ENCODE peak calls at places on chromosomes 16 and 17, in five cellular contexts. K is NB4, J is endothelial cell of umbilical vein, F is gastrocnemius medialis, B is esophagus squamous epithelium. C is an unnamed sample.

GRCh38 chr17:38454528-38454927 is 26.3 kb downstream of the ARHGAP23 start:
- DNase-seq in K (no peak), F (peak), B (peak), J (peak), C (peak)

GRCh38 chr17:31412511-31412910 is 21.0 kb downstream of the RAB11FIP4 start:
- DNase-seq in J (no peak), K (no peak), B (no peak), F (no peak), C (no peak)

GRCh38 chr17:7747586-7747985 is 30.0 kb downstream of the DNAH2 start:
- DNase-seq in F (no peak), K (no peak), B (no peak), J (no peak), C (no peak)

GRCh38 chr17:49787932-49788442 is 494 bp upstream of the KAT7 start:
- DNase-seq in B (no peak), J (no peak), F (no peak), K (peak), C (no peak)

GRCh38 chr16:22260490-22260889 is 36.7 kb upstream of the POLR3E start:
- DNase-seq in J (no peak), K (no peak), B (no peak), F (no peak), C (no peak)

GRCh38 chr16:55955439-55955838 is 80.3 kb upstream of the CES5A start:
- DNase-seq in J (no peak), K (no peak), B (no peak), F (no peak), C (no peak)

GRCh38 chr17:77439382-77440013 is 298.7 kb downstream of the SEC14L1 start:
- DNase-seq in B (no peak), F (no peak), J (no peak), K (peak), C (no peak)

GRCh38 chr17:56908061-56908542 is 5.7 kb downstream of the TRIM25 start:
- DNase-seq in K (peak), F (no peak), J (no peak), B (no peak), C (peak)

GRCh38 chr17:13323990-13324389 is 277.7 kb downstream of the HS3ST3A1 start:
- DNase-seq in J (no peak), B (no peak), F (no peak), K (no peak), C (no peak)

GRCh38 chr17:63579633-63580032 is 21.1 kb upstream of the TACO1 start:
- DNase-seq in J (peak), B (no peak), F (no peak), K (no peak), C (no peak)
- TF ChIP-seq POLR2A in J (no peak), B (no peak), F (no peak), K (no peak), C (no peak)

DNA sequence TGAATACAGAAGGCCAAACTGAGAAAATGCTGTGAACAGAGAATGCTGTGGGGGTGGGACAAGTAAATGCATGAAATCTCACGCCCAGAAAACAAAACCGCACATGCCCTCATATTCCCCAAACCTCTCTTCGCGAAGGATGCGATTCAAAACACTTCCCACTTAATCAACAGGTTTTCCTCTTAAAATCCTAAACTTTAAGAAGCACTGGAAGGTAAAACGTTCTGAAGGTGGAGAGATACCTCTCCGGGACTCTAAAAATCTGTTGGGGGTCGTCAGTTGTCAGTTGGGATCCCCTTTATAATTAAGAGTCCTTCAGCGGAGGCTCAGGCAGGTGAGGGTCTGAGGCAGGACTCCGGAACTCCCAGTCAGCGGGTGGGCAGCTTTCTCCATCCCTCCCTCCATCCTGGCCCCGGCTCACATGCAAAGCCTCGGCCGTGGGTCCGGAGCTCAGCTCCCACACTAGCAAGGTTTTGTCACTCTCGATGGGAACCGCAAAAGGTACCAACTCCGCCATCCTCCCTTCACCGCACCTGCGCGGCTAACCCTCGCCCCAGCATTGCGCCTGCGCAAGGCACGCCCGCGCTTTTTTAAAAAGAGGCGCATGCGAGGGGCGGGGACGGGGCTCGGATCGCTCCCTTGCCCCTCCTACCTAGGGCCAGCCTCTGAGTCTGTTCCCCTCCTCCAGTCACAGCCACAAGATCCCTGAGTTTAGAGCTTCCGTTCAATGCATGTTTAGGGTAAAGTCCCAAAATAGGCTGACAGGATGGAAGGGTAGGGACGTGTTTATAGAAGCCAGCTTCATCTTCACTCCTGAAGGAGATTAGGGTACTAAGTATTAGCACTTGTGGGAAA is at the start of gene RDM1:
- DNase-seq in K (peak), B (no peak), J (peak), F (peak), C (peak)
- TF ChIP-seq POLR2A in K (peak), B (no peak), J (no peak), F (no peak), C (peak)

DNA sequence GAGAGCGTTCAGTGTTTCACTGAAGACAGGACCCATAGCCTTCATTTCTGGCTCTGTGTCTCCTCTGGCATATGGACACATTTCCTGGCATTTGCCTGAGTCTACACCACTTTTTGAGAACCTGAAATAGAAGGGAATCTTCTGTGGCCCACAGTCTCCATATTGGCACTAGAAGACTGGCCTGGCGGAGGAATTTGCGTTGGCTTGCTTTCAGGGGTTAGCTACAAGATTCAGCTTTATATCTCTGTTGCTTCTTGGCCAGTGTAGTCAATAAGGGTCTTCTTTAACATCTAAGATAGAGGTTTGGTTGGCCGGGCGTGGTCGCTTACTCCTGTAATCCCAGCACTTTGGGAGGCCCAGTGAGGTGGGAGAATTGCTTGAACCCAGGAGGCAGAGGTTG is 12.8 kb upstream of the CLEC18C start:
- DNase-seq in J (no peak), B (no peak), F (no peak), K (no peak), C (no peak)
- TF ChIP-seq POLR2A in J (no peak), B (no peak), F (no peak), K (no peak), C (no peak)

GRCh38 chr17:81492202-81492601 is 20.4 kb downstream of the ACTG1 start:
- DNase-seq in B (no peak), J (no peak), K (no peak), F (no peak), C (no peak)

GRCh38 chr17:81493198-81494038 is 19.2 kb downstream of the ACTG1 start:
- DNase-seq in F (no peak), K (no peak), B (no peak), J (no peak), C (no peak)

GRCh38 chr17:81492706-81493105 is 19.9 kb downstream of the ACTG1 start:
- DNase-seq in K (no peak), F (no peak), J (no peak), B (no peak), C (no peak)

GRCh38 chr17:81491761-81492160 is 20.8 kb downstream of the ACTG1 start:
- DNase-seq in J (no peak), F (no peak), K (no peak), B (no peak), C (no peak)

DNA sequence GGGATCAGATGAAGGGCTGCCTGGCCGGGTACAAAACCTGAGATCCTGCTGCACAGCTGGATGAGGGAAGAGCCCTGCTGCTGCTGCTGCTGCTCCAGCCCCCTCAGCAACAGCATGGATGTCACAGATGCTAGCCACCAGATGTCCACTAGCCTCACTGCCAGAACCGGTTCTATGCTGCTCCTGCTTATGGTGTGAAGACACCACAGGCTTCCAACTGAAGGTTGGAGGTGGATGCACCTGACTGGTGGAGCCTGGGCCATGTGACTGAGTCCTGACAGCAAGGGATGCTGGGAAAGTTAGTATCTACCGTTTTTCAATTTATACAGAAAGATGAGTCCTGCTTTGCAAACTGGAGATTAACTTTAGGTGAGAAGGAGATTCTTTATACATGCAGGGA is 17.6 kb downstream of the ACTG1 start:
- DNase-seq in K (no peak), F (no peak), B (no peak), J (no peak), C (no peak)
- TF ChIP-seq POLR2A in K (no peak), F (no peak), B (no peak), J (no peak), C (no peak)

GRCh38 chr16:9739301-9739700 is 442.9 kb downstream of the GRIN2A start:
- DNase-seq in K (no peak), B (no peak), J (no peak), F (no peak), C (no peak)
- TF ChIP-seq POLR2A in K (no peak), B (no peak), J (no peak), F (no peak), C (no peak)

GRCh38 chr16:31472559-31473203 is 729 bp downstream of the TGFB1I1 start:
- DNase-seq in F (peak), J (peak), K (peak), B (no peak), C (peak)
- TF ChIP-seq POLR2A in F (no peak), J (peak), K (no peak), B (no peak), C (no peak)

GRCh38 chr17:40070895-40071719 is 8.3 kb downstream of the THRA start:
- DNase-seq in K (peak), B (no peak), F (peak), J (no peak), C (peak)
- TF ChIP-seq POLR2A in K (no peak), B (no peak), F (peak), J (no peak), C (no peak)

GRCh38 chr17:60600490-60601431 is 768 bp downstream of the PPM1D start:
- DNase-seq in J (peak), F (peak), B (peak), K (peak), C (peak)

GRCh38 chr17:60601443-60602384 is 1.7 kb downstream of the PPM1D start:
- DNase-seq in F (no peak), K (peak), B (no peak), J (peak), C (peak)

GRCh38 chr17:60599220-60599619 is 773 bp upstream of the PPM1D start:
- DNase-seq in B (no peak), K (no peak), F (no peak), J (no peak), C (no peak)

GRCh38 chr17:60598001-60598736 is 1.8 kb upstream of the PPM1D start:
- DNase-seq in J (no peak), B (no peak), F (no peak), K (peak), C (no peak)

GRCh38 chr17:60599620-60600489 is at the start of gene PPM1D:
- DNase-seq in J (peak), F (peak), B (peak), K (peak), C (peak)
- TF ChIP-seq POLR2A in J (peak), F (peak), B (peak), K (peak), C (peak)

C was measured in erythroblast.